ENCODE peak calls at places on chromosome 11, in eight cellular contexts. K is foreskin fibroblast, I is uterus, P is fibroblast of pulmonary artery, Z is astrocyte, S is neural progenitor cell, V is astrocyte of the cerebellum, F is skeletal muscle cell. G is an unnamed sample.

GRCh38 chr11:68889948-68890446 is 13.6 kb downstream of the MRPL21 start:
- DNase-seq in K (peak), I (peak), P (peak), Z (peak), S (peak), V (peak), F (peak), G (peak)

GRCh38 chr11:61963282-61964057 is 4.0 kb downstream of the FTH1 start:
- DNase-seq in K (peak), I (no peak), P (peak), Z (no peak), S (no peak), V (no peak), F (no peak), G (no peak)

GRCh38 chr11:70853103-70853830 is 399.1 kb downstream of the SHANK2 start:
- DNase-seq in K (no peak), I (no peak), P (no peak), Z (no peak), S (no peak), V (no peak), F (no peak), G (no peak)

GRCh38 chr11:30131535-30131934 is 99.3 kb upstream of the FSHB start:
- DNase-seq in K (no peak), I (no peak), P (peak), Z (no peak), S (no peak), V (no peak), F (peak), G (no peak)

GRCh38 chr11:34637303-34637702 is 16.4 kb downstream of the EHF start:
- DNase-seq in K (no peak), I (no peak), P (no peak), Z (no peak), S (no peak), V (no peak), F (no peak), G (no peak)

GRCh38 chr11:27972432-27973170 is 135.4 kb downstream of the KIF18A start:
- DNase-seq in K (peak), I (no peak), P (peak), Z (peak), S (no peak), V (no peak), F (no peak), G (no peak)

GRCh38 chr11:95345243-95345642 is 114.2 kb upstream of the SESN3 start:
- DNase-seq in K (no peak), I (no peak), P (no peak), Z (no peak), S (no peak), V (no peak), F (no peak), G (no peak)

GRCh38 chr11:2186669-2187266 is 15.2 kb upstream of the TH start:
- DNase-seq in K (peak), I (no peak), P (peak), Z (no peak), S (peak), V (no peak), F (no peak), G (no peak)

GRCh38 chr11:14698771-14699170 is 55.2 kb downstream of the PDE3B start:
- DNase-seq in K (no peak), I (no peak), P (no peak), Z (no peak), S (no peak), V (no peak), F (no peak), G (no peak)

GRCh38 chr11:63761173-63761572 is 7.4 kb downstream of the ZFTA start:
- DNase-seq in K (no peak), I (no peak), P (no peak), Z (no peak), S (peak), V (no peak), F (no peak), G (no peak)

GRCh38 chr11:116882386-116882785 is 45.0 kb upstream of the APOA1 start:
- DNase-seq in K (peak), I (no peak), P (peak), Z (peak), S (no peak), V (peak), F (no peak), G (no peak)

GRCh38 chr11:29782447-29782846 is 234.4 kb downstream of the KCNA4 start:
- DNase-seq in K (no peak), I (peak), P (peak), Z (no peak), S (no peak), V (no peak), F (no peak), G (no peak)

GRCh38 chr11:2804701-2805387 is 80.7 kb downstream of the CDKN1C start:
- DNase-seq in K (no peak), I (peak), P (no peak), Z (no peak), S (peak), V (no peak), F (no peak), G (peak)

GRCh38 chr11:118524757-118525465 is 2.4 kb upstream of the TTC36 start:
- DNase-seq in K (no peak), I (no peak), P (no peak), Z (no peak), S (no peak), V (no peak), F (no peak), G (no peak)

GRCh38 chr11:72139500-72139899 is 4.0 kb downstream of the FOLR3 start:
- DNase-seq in K (no peak), I (no peak), P (no peak), Z (no peak), S (no peak), V (no peak), F (no peak), G (no peak)

GRCh38 chr11:63839508-63840355 is 822 bp downstream of the MARK2 start:
- DNase-seq in K (no peak), I (peak), P (no peak), Z (no peak), S (peak), V (no peak), F (no peak), G (no peak)

GRCh38 chr11:28822596-28822995 is 714.4 kb downstream of the METTL15 start:
- DNase-seq in K (no peak), I (no peak), P (no peak), Z (peak), S (no peak), V (no peak), F (no peak), G (no peak)

GRCh38 chr11:27423125-27423524 is 49.5 kb downstream of the LGR4 start:
- DNase-seq in K (peak), I (peak), P (peak), Z (peak), S (peak), V (no peak), F (peak), G (peak)

GRCh38 chr11:62804310-62805043 is 763 bp downstream of the NXF1 start:
- DNase-seq in K (peak), I (no peak), P (peak), Z (peak), S (no peak), V (no peak), F (no peak), G (no peak)

GRCh38 chr11:19595840-19596751 is 116.5 kb upstream of the NAV2 start:
- DNase-seq in K (peak), I (no peak), P (peak), Z (peak), S (no peak), V (peak), F (peak), G (peak)

GRCh38 chr11:69650832-69651344 is 9.9 kb downstream of the CCND1 start:
- DNase-seq in K (no peak), I (no peak), P (no peak), Z (no peak), S (no peak), V (no peak), F (no peak), G (no peak)

GRCh38 chr11:1603629-1604028 is 4.6 kb downstream of the KRTAP5-3 start:
- DNase-seq in K (no peak), I (no peak), P (no peak), Z (no peak), S (no peak), V (no peak), F (no peak), G (no peak)

GRCh38 chr11:10599388-10600175 is 31.1 kb upstream of the LYVE1 start:
- DNase-seq in K (peak), I (no peak), P (peak), Z (no peak), S (no peak), V (no peak), F (no peak), G (no peak)

GRCh38 chr11:60485987-60486386 is 6.6 kb upstream of the MS4A12 start:
- DNase-seq in K (no peak), I (no peak), P (no peak), Z (no peak), S (peak), V (no peak), F (no peak), G (no peak)

GRCh38 chr11:22225190-22225589 is 32.3 kb downstream of the ANO5 start:
- DNase-seq in K (no peak), I (no peak), P (no peak), Z (no peak), S (no peak), V (no peak), F (no peak), G (no peak)

GRCh38 chr11:115623021-115623451 is 118.8 kb upstream of the CADM1 start:
- DNase-seq in K (peak), I (peak), P (peak), Z (peak), S (peak), V (peak), F (peak), G (peak)

GRCh38 chr11:20729597-20730095 is 60.3 kb downstream of the NELL1 start:
- DNase-seq in K (no peak), I (no peak), P (no peak), Z (no peak), S (no peak), V (no peak), F (no peak), G (no peak)

GRCh38 chr11:110182886-110183285 is 89.7 kb downstream of the ZC3H12C start:
- DNase-seq in K (peak), I (no peak), P (peak), Z (peak), S (no peak), V (no peak), F (no peak), G (no peak)

GRCh38 chr11:44702897-44703296 is 23.9 kb upstream of the TSPAN18 start:
- DNase-seq in K (no peak), I (peak), P (peak), Z (no peak), S (no peak), V (no peak), F (no peak), G (no peak)

GRCh38 chr11:1881442-1882264 is 10.0 kb downstream of the PRR33 start:
- DNase-seq in K (no peak), I (peak), P (no peak), Z (no peak), S (no peak), V (no peak), F (no peak), G (peak)

GRCh38 chr11:17559341-17560087 is 12.5 kb downstream of the OTOG start:
- DNase-seq in K (no peak), I (no peak), P (no peak), Z (no peak), S (no peak), V (no peak), F (no peak), G (peak)

GRCh38 chr11:17777086-17777725 is 42.6 kb downstream of the KCNC1 start:
- DNase-seq in K (no peak), I (no peak), P (no peak), Z (no peak), S (no peak), V (no peak), F (no peak), G (no peak)

GRCh38 chr11:22539851-22540376 is 85.7 kb downstream of the FANCF start:
- DNase-seq in K (no peak), I (no peak), P (peak), Z (peak), S (peak), V (peak), F (no peak), G (no peak)

GRCh38 chr11:10426475-10426874 is 28.6 kb upstream of the AMPD3 start:
- DNase-seq in K (peak), I (no peak), P (no peak), Z (no peak), S (no peak), V (no peak), F (no peak), G (no peak)

GRCh38 chr11:83990160-83990733 is 704.1 kb upstream of the CCDC90B start:
- DNase-seq in K (no peak), I (no peak), P (no peak), Z (no peak), S (no peak), V (no peak), F (no peak), G (no peak)

GRCh38 chr11:117908959-117909610 is 20.1 kb downstream of the TMPRSS13 start:
- DNase-seq in K (no peak), I (no peak), P (no peak), Z (no peak), S (no peak), V (no peak), F (no peak), G (peak)

GRCh38 chr11:69310934-69311766 is 17.2 kb downstream of the MYEOV start:
- DNase-seq in K (no peak), I (no peak), P (no peak), Z (no peak), S (no peak), V (no peak), F (no peak), G (no peak)

GRCh38 chr11:35626511-35626910 is 8.3 kb downstream of the FJX1 start:
- DNase-seq in K (no peak), I (no peak), P (no peak), Z (no peak), S (no peak), V (no peak), F (no peak), G (no peak)

GRCh38 chr11:18699269-18699596 is 654 bp downstream of the TMEM86A start:
- DNase-seq in K (no peak), I (no peak), P (no peak), Z (no peak), S (no peak), V (no peak), F (no peak), G (no peak)

GRCh38 chr11:8082391-8083087 is 1.5 kb downstream of the TUB start:
- DNase-seq in K (peak), I (peak), P (no peak), Z (no peak), S (peak), V (no peak), F (no peak), G (no peak)

GRCh38 chr11:8079111-8079675 is 1.8 kb upstream of the TUB start:
- DNase-seq in K (no peak), I (no peak), P (no peak), Z (no peak), S (no peak), V (no peak), F (no peak), G (no peak)

GRCh38 chr11:8080674-8081590 is at the start of gene TUB:
- DNase-seq in K (no peak), I (no peak), P (no peak), Z (no peak), S (peak), V (no peak), F (no peak), G (no peak)

GRCh38 chr11:8081591-8082021 is 595 bp downstream of the TUB start:
- DNase-seq in K (no peak), I (no peak), P (no peak), Z (no peak), S (peak), V (no peak), F (no peak), G (no peak)

DNA sequence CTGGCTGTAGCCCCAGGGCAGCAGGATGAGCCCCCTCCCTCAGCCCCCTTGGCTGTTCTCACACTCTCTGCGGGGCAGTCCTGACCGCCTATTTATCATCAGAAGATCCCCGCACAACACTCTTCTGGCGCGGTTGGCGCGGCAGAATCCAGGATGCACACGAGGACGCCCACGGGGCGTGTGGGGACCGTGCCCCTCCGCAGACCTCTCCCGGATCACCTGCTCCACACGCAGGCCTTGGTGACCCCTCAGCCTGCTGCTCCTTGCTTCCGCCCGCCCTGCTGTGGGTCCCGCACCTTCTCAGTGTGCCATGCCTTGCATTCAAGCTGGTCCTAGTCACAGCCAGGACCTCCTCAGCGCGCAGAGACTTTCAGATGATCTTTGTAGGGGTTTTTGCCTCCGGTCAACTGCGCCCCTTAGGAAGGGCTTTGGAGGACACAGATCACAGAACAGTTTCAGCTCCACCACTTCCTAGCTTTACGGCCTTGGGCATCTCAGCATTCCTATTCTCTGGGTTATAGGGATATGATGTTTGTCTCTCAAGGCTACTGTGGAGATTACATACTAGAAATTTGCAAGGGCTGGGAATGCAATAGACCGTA is 841 bp upstream of the TUB start:
- DNase-seq in K (no peak), I (no peak), P (no peak), Z (no peak), S (no peak), V (no peak), F (no peak), G (no peak)
- H3K4me3 ChIP-seq in K (peak), I (peak), P (peak), Z (peak), S (peak), V (peak), F (peak), G (peak)

DNA sequence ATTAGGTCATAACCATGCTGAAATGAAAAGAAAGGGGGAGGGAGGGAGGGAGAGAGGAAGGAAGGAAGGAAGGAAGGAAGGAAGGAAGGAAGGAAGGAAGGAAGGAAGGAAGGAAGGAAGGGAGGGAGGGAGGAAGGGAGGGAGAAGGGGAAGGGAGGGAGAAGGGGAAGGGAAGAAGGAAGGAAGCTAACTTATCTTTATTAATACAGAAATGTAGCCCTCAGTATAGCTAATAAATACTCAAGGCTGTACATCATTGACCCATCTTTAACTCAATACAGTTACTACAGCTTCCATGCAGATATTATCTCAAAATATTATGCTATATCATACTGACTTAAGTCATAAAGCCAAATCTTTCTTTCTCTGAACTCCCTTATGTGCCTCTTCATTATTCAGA is 17.4 kb upstream of the SOX6 start:
- DNase-seq in K (no peak), I (no peak), P (no peak), Z (no peak), S (no peak), V (no peak), F (no peak), G (no peak)
- H3K4me3 ChIP-seq in K (no peak), I (no peak), P (no peak), Z (no peak), S (no peak), V (no peak), F (no peak), G (no peak)

DNA sequence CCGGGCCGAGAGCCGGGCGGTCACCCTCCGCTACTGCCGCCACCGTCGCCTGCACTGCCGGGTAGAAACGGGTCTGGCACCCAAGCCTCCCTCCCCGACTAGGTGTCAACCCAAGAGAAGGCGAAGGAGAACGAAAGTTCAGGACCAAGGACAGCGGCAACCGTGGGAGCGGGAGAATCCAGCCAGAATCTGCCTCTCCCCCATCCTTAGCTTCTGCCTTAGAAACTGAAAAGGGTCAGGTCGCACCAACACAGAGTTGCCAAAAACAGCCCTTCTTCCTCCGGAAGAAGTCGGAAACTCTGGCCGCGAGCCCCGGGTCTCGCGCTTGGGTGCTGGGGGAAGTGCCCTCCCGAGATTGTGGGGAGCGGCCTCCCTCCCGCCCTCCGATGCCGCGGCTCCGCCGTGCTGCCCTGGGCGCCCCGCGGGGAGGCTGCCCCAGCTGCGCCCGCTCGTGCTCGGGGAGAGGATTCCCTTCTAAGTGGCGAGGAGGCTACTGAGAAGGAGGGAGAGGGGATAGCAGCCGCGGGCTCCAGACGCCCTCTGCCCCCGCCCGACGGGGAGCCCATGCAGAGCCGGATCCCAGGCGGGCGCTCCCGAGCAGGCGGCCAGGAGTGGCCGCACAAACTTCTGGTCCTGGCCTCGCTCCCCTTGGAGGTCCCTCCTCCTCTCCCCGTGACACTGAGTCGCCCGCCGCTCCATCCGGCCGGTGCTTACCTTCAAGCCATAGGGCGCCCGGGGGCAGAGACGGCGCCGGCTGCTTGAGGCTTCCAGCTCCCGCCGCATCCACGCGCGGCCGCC is 637 bp downstream of the DRD2 start:
- DNase-seq in K (peak), I (peak), P (peak), Z (peak), S (peak), V (peak), F (peak), G (no peak)
- H3K4me3 ChIP-seq in K (no peak), I (peak), P (no peak), Z (peak), S (peak), V (peak), F (peak), G (peak)

GRCh38 chr11:75429641-75429901 is 3.4 kb downstream of the KLHL35 start:
- DNase-seq in K (no peak), I (no peak), P (no peak), Z (no peak), S (no peak), V (no peak), F (no peak), G (no peak)
- H3K4me3 ChIP-seq in K (no peak), I (no peak), P (no peak), Z (no peak), S (no peak), V (no peak), F (peak), G (peak)

GRCh38 chr11:65116370-65117205 is 913 bp downstream of the ZNHIT2 start:
- DNase-seq in K (peak), I (peak), P (peak), Z (peak), S (peak), V (no peak), F (no peak), G (no peak)
- H3K4me3 ChIP-seq in K (peak), I (peak), P (peak), Z (peak), S (peak), V (peak), F (peak), G (peak)

G was measured in coronary artery.